ENCODE peak calls at places on chromosome 3, in four cellular contexts. E is fibroblast of lung; M is activated T-cell treated with anti-CD3 and anti-CD28 coated beads, Interleukin-2, amount 50 U/mL, for 4 hours; Q is SIG-M5. J is an unnamed sample.

GRCh38 chr3:40720863-40721262 is 196.1 kb downstream of the ZNF621 start:
- DNase-seq in M (no peak), E (no peak), Q (no peak), J (no peak)

GRCh38 chr3:134824676-134825290 is 29.7 kb downstream of the EPHB1 start:
- DNase-seq in Q (no peak), M (no peak), E (no peak), J (no peak)

GRCh38 chr3:108914774-108915641 is 38.7 kb downstream of the GUCA1C start:
- DNase-seq in Q (no peak), M (peak), E (peak), J (peak)

GRCh38 chr3:185264849-185265553 is 11.2 kb upstream of the EHHADH start:
- DNase-seq in E (no peak), Q (no peak), M (no peak), J (no peak)

GRCh38 chr3:5226783-5227182 is 39.3 kb downstream of the EDEM1 start:
- DNase-seq in Q (no peak), M (no peak), E (peak), J (no peak)

GRCh38 chr3:134364061-134364935 is 9.9 kb downstream of the AMOTL2 start:
- DNase-seq in E (peak), M (no peak), Q (no peak), J (peak)

GRCh38 chr3:104514776-104515175 is 851.9 kb upstream of the ALCAM start:
- DNase-seq in E (no peak), Q (no peak), M (no peak), J (no peak)

GRCh38 chr3:23052230-23053019 is 150.7 kb upstream of the UBE2E2 start:
- DNase-seq in M (no peak), E (peak), Q (no peak), J (no peak)

GRCh38 chr3:146283796-146284485 is 33.0 kb upstream of the PLSCR4 start:
- DNase-seq in M (no peak), E (no peak), Q (no peak), J (no peak)

GRCh38 chr3:117059990-117060338 is 350.4 kb downstream of the TUSC7 start:
- DNase-seq in E (no peak), M (no peak), Q (no peak), J (no peak)

GRCh38 chr3:57069471-57070010 is 9.1 kb downstream of the SPATA12 start:
- DNase-seq in E (no peak), M (no peak), Q (no peak), J (no peak)

GRCh38 chr3:40191251-40191650 is 118.3 kb upstream of the EIF1B start:
- DNase-seq in M (no peak), E (no peak), Q (no peak), J (no peak)

GRCh38 chr3:194727435-194728128 is 41.9 kb downstream of the FAM43A start:
- DNase-seq in Q (no peak), M (no peak), E (peak), J (no peak)

GRCh38 chr3:66433522-66433782 is 67.4 kb downstream of the LRIG1 start:
- DNase-seq in E (no peak), M (no peak), Q (no peak), J (no peak)

GRCh38 chr3:2141482-2141881 is 42.8 kb downstream of the CNTN4 start:
- DNase-seq in Q (no peak), E (no peak), M (no peak), J (no peak)

GRCh38 chr3:65672876-65673815 is 365.6 kb downstream of the MAGI1 start:
- DNase-seq in Q (no peak), M (no peak), E (peak), J (no peak)

GRCh38 chr3:60053518-60054265 is 1003.9 kb upstream of the CFAP20DC start:
- DNase-seq in Q (no peak), E (peak), M (no peak), J (no peak)

GRCh38 chr3:99637381-99638111 is 848 bp upstream of the COL8A1 start:
- DNase-seq in E (peak), M (no peak), Q (no peak), J (no peak)

GRCh38 chr3:133274477-133274876 is 125.4 kb upstream of the BFSP2 start:
- DNase-seq in E (no peak), Q (no peak), M (no peak), J (no peak)

GRCh38 chr3:192817053-192817452 is 89.7 kb upstream of the FGF12 start:
- DNase-seq in E (peak), M (no peak), Q (no peak), J (no peak)

GRCh38 chr3:4908769-4909156 is 70.5 kb upstream of the BHLHE40 start:
- DNase-seq in E (no peak), Q (no peak), M (no peak), J (no peak)

GRCh38 chr3:71930056-71930991 is 145.4 kb upstream of the PROK2 start:
- DNase-seq in M (no peak), E (peak), Q (no peak), J (no peak)

GRCh38 chr3:87318609-87319008 is 42.2 kb upstream of the POU1F1 start:
- DNase-seq in E (peak), Q (no peak), M (no peak), J (no peak)

GRCh38 chr3:72891053-72891855 is 3.4 kb downstream of the GXYLT2 start:
- DNase-seq in M (no peak), E (peak), Q (no peak), J (no peak)

GRCh38 chr3:70811880-70812279 is 499.4 kb upstream of the MDFIC2 start:
- DNase-seq in Q (no peak), E (peak), M (no peak), J (no peak)

GRCh38 chr3:32278714-32279113 is 40.2 kb downstream of the CMTM8 start:
- DNase-seq in Q (no peak), E (peak), M (no peak), J (no peak)

GRCh38 chr3:140128217-140129137 is 193.5 kb downstream of the CLSTN2 start:
- DNase-seq in E (no peak), Q (no peak), M (no peak), J (no peak)

GRCh38 chr3:108894981-108895380 is 58.7 kb downstream of the GUCA1C start:
- DNase-seq in Q (no peak), M (no peak), E (no peak), J (no peak)

GRCh38 chr3:8519156-8519555 is 17.5 kb downstream of the LMCD1 start:
- DNase-seq in E (peak), Q (no peak), M (no peak), J (no peak)

GRCh38 chr3:195033531-195034091 is 237.3 kb downstream of the XXYLT1 start:
- DNase-seq in M (no peak), Q (no peak), E (peak), J (no peak)

GRCh38 chr3:184449161-184449515 is 69.3 kb downstream of the CHRD start:
- DNase-seq in E (no peak), Q (no peak), M (no peak), J (no peak)

GRCh38 chr3:144053121-144053520 is 81.5 kb downstream of the DIPK2A start:
- DNase-seq in E (peak), Q (no peak), M (no peak), J (no peak)

GRCh38 chr3:134078169-134078821 is 48.6 kb upstream of the SLCO2A1 start:
- DNase-seq in M (no peak), Q (no peak), E (no peak), J (no peak)

GRCh38 chr3:64533565-64534317 is 154.1 kb downstream of the ADAMTS9 start:
- DNase-seq in Q (peak), E (peak), M (no peak), J (peak)

GRCh38 chr3:178950676-178951075 is 120.9 kb downstream of the ZMAT3 start:
- DNase-seq in M (no peak), Q (no peak), E (peak), J (no peak)